ENCODE peak calls at places on chromosomes 13 and 19, in nine cellular contexts. T is CD4-positive, CD25-positive, alpha-beta regulatory T cell; X is activated CD4-positive, alpha-beta T cell treated with anti-CD3 and anti-CD28 coated beads for 36 hours; L is Right ventricle myocardium superior; O is K562; D is body of pancreas; V is IMR-90; W is B cell; J is WTC11. E is an unnamed sample.

GRCh38 chr19:42291437-42291815 is 10.5 kb upstream of the PRR19 start:
- ATAC-seq in T (no peak), X (no peak), L (no peak), O (peak; percentile 4), D (no peak), V (no peak), W (no peak), J (peak; percentile 31), E (no peak)

GRCh38 chr13:37295046-37295445 is 189.6 kb upstream of the CSNK1A1L start:
- ATAC-seq in T (no peak), X (no peak), L (peak; percentile 92), O (no peak), D (no peak), V (no peak), W (no peak), J (no peak), E (peak; percentile 71)

GRCh38 chr13:71536201-71536600 is 330.8 kb downstream of the DACH1 start:
- ATAC-seq in T (no peak), X (no peak), L (no peak), O (no peak), D (no peak), V (no peak), W (no peak), J (no peak), E (no peak)

GRCh38 chr19:2479556-2480194 is 3.7 kb downstream of the GADD45B start:
- ATAC-seq in T (no peak), X (no peak), L (no peak), O (no peak), D (no peak), V (no peak), W (no peak), J (no peak), E (no peak)

GRCh38 chr13:33194820-33195692 is 90.5 kb downstream of the STARD13 start:
- ATAC-seq in T (no peak), X (no peak), L (peak; percentile 72), O (no peak), D (peak; percentile 96), V (peak; percentile 56), W (no peak), J (no peak), E (peak; percentile 67)

GRCh38 chr13:72379581-72379980 is 347.8 kb downstream of the MZT1 start:
- ATAC-seq in T (no peak), X (no peak), L (no peak), O (no peak), D (no peak), V (no peak), W (no peak), J (no peak), E (no peak)

GRCh38 chr19:30670011-30670329 is 297.8 kb downstream of the ZNF536 start:
- ATAC-seq in T (no peak), X (no peak), L (no peak), O (no peak), D (no peak), V (no peak), W (no peak), J (peak; percentile 6), E (no peak)

GRCh38 chr13:60019119-60019993 is 144.4 kb downstream of the DIAPH3 start:
- ATAC-seq in T (no peak), X (no peak), L (no peak), O (no peak), D (peak; percentile 90), V (no peak), W (no peak), J (no peak), E (no peak)

GRCh38 chr19:16160445-16160942 is 12.8 kb downstream of the CIB3 start:
- ATAC-seq in T (no peak), X (peak; percentile 20), L (no peak), O (no peak), D (no peak), V (peak; percentile 10), W (peak; percentile 18), J (no peak), E (no peak)

GRCh38 chr19:47676811-47677210 is 36.4 kb upstream of the EHD2 start:
- ATAC-seq in T (no peak), X (no peak), L (no peak), O (no peak), D (no peak), V (no peak), W (no peak), J (no peak), E (no peak)

GRCh38 chr13:99258946-99259345 is 767 bp upstream of the GPR18 start:
- ATAC-seq in T (peak; percentile 69), X (peak; percentile 40), L (no peak), O (no peak), D (no peak), V (no peak), W (peak; percentile 50), J (no peak), E (no peak)

GRCh38 chr13:39451860-39452301 is 151.1 kb downstream of the LHFPL6 start:
- ATAC-seq in T (no peak), X (no peak), L (peak; percentile 77), O (no peak), D (peak; percentile 79), V (peak; percentile 48), W (peak; percentile 41), J (no peak), E (peak; percentile 80)

GRCh38 chr19:47414469-47414868 is 4.9 kb downstream of the MEIS3 start:
- ATAC-seq in T (no peak), X (no peak), L (no peak), O (peak; percentile 87), D (no peak), V (no peak), W (no peak), J (peak; percentile 59), E (no peak)

GRCh38 chr13:76094645-76095044 is 458.5 kb downstream of the LMO7 start:
- ATAC-seq in T (no peak), X (no peak), L (no peak), O (no peak), D (peak; percentile 50), V (no peak), W (no peak), J (no peak), E (no peak)

GRCh38 chr19:3082331-3082730 is 11.8 kb upstream of the GNA11 start:
- ATAC-seq in T (no peak), X (no peak), L (no peak), O (no peak), D (no peak), V (no peak), W (no peak), J (no peak), E (no peak)